ENCODE peak calls at places on chromosomes 11 and 22, in eight cellular contexts. Q, O, C, K, D, M, R and L are unnamed samples.

GRCh38 chr22:37378642-37379058 is 48.6 kb downstream of the ELFN2 start:
- DNase-seq in Q (no peak), D (peak), R (no peak), C (no peak), O (no peak), K (no peak), M (no peak), L (no peak)

GRCh38 chr11:108432783-108433182 is 34.5 kb downstream of the C11orf65 start:
- DNase-seq in R (no peak), C (no peak), Q (no peak), D (no peak), K (no peak), M (peak), O (no peak), L (no peak)

GRCh38 chr11:65416341-65417185 is 6.0 kb upstream of the NEAT1 start:
- DNase-seq in R (peak), K (peak), C (peak), D (peak), M (peak), Q (peak), O (no peak), L (peak)

GRCh38 chr11:65887723-65888162 is 528 bp downstream of the FIBP start:
- DNase-seq in R (no peak), Q (no peak), D (peak), M (peak), O (no peak), C (peak), K (no peak), L (no peak)

GRCh38 chr11:94662065-94662779 is 95.1 kb downstream of the PIWIL4 start:
- DNase-seq in R (no peak), O (no peak), Q (no peak), M (no peak), K (no peak), C (no peak), D (no peak), L (no peak)

GRCh38 chr11:108781921-108782320 is 117.1 kb downstream of the DDX10 start:
- DNase-seq in K (no peak), Q (no peak), M (no peak), C (no peak), O (no peak), R (no peak), D (no peak), L (no peak)

GRCh38 chr11:12671378-12671777 is 2.8 kb upstream of the TEAD1 start:
- DNase-seq in D (no peak), M (no peak), O (no peak), K (no peak), Q (no peak), C (no peak), R (no peak), L (no peak)

GRCh38 chr11:28674432-28675076 is 566.4 kb downstream of the METTL15 start:
- DNase-seq in K (peak), D (peak), Q (no peak), R (no peak), C (no peak), O (no peak), M (peak), L (peak)

GRCh38 chr11:2929511-2929879 is 275 bp upstream of the PHLDA2 start:
- DNase-seq in C (peak), Q (no peak), D (peak), M (peak), K (no peak), O (no peak), R (peak), L (no peak)

GRCh38 chr11:134275534-134276395 is at the start of gene GLB1L3:
- DNase-seq in O (no peak), R (no peak), D (no peak), Q (peak), C (peak), K (peak), M (no peak), L (no peak)

GRCh38 chr11:71327156-71328085 is 75.0 kb upstream of the SHANK2 start:
- DNase-seq in R (no peak), M (no peak), O (no peak), K (no peak), Q (no peak), D (no peak), C (no peak), L (no peak)

GRCh38 chr11:1138053-1138452 is 19.7 kb upstream of the MUC5AC start:
- DNase-seq in O (no peak), D (no peak), Q (no peak), R (no peak), C (no peak), M (peak), K (no peak), L (peak)

GRCh38 chr11:118438314-118438931 is 2.1 kb downstream of the KMT2A start:
- DNase-seq in R (no peak), C (peak), O (peak), K (peak), D (peak), M (peak), Q (peak), L (peak)

GRCh38 chr11:62791501-62792192 is at the start of gene TMEM223:
- DNase-seq in O (no peak), C (peak), K (peak), Q (peak), M (peak), R (peak), D (peak), L (no peak)

GRCh38 chr11:102528618-102529017 is 1.9 kb downstream of the MMP7 start:
- DNase-seq in O (no peak), R (no peak), D (no peak), K (no peak), C (no peak), Q (no peak), M (no peak), L (no peak)

GRCh38 chr22:42262964-42263363 is 7.5 kb downstream of the TCF20 start:
- DNase-seq in R (no peak), O (no peak), Q (no peak), D (no peak), K (no peak), C (no peak), M (no peak), L (no peak)

GRCh38 chr11:72418834-72419560 is 15.3 kb downstream of the CLPB start:
- DNase-seq in Q (no peak), C (no peak), M (no peak), O (no peak), R (no peak), K (no peak), D (no peak), L (no peak)

GRCh38 chr11:15276616-15277015 is 161.9 kb downstream of the INSC start:
- DNase-seq in D (no peak), Q (no peak), M (peak), R (no peak), K (peak), O (no peak), C (no peak), L (no peak)

GRCh38 chr11:34938621-34939020 is 22.2 kb downstream of the PDHX start:
- DNase-seq in O (no peak), D (no peak), K (no peak), Q (no peak), M (no peak), C (no peak), R (no peak), L (no peak)

GRCh38 chr11:42631223-42631843 is 680.5 kb upstream of the API5 start:
- DNase-seq in D (no peak), C (no peak), M (peak), O (no peak), R (no peak), K (peak), Q (no peak), L (no peak)

GRCh38 chr22:37186997-37187522 is 987 bp downstream of the C1QTNF6 start:
- DNase-seq in C (no peak), R (no peak), K (no peak), D (no peak), M (peak), Q (no peak), O (no peak), L (no peak)

GRCh38 chr11:115267228-115267627 is 237.0 kb downstream of the CADM1 start:
- DNase-seq in R (no peak), M (no peak), D (no peak), C (no peak), Q (no peak), K (no peak), O (no peak), L (no peak)

GRCh38 chr11:46537851-46538295 is 56.0 kb downstream of the AMBRA1 start:
- DNase-seq in O (peak), D (peak), Q (peak), R (no peak), K (peak), C (peak), M (peak), L (no peak)

GRCh38 chr11:32137263-32137662 is 46.4 kb downstream of the RCN1 start:
- DNase-seq in Q (no peak), O (peak), D (no peak), K (no peak), M (peak), R (no peak), C (no peak), L (peak)

GRCh38 chr11:83681045-83681781 is 395.0 kb upstream of the CCDC90B start:
- DNase-seq in R (no peak), Q (no peak), K (no peak), D (no peak), M (no peak), O (no peak), C (no peak), L (no peak)

GRCh38 chr11:115778928-115779650 is 274.9 kb upstream of the CADM1 start:
- DNase-seq in O (no peak), R (no peak), M (no peak), K (no peak), C (no peak), Q (no peak), D (no peak), L (no peak)

GRCh38 chr11:14443642-14444041 is 56.0 kb downstream of the COPB1 start:
- DNase-seq in O (no peak), C (no peak), Q (no peak), R (no peak), M (peak), K (no peak), D (peak), L (no peak)

GRCh38 chr11:1844221-1845094 is 5.7 kb downstream of the TNNI2 start:
- DNase-seq in Q (peak), C (peak), M (peak), K (no peak), D (no peak), O (no peak), R (no peak), L (no peak)

GRCh38 chr11:73186294-73186850 is 31.7 kb upstream of the P2RY2 start:
- DNase-seq in D (no peak), Q (no peak), R (no peak), M (no peak), C (no peak), K (no peak), O (no peak), L (no peak)

GRCh38 chr11:66188580-66188979 is 79.9 kb upstream of the RAB1B start:
- DNase-seq in O (peak), D (no peak), M (peak), K (no peak), Q (no peak), R (no peak), C (no peak), L (peak)

GRCh38 chr22:49536571-49537131 is 291.0 kb downstream of the BRD1 start:
- DNase-seq in C (no peak), O (no peak), M (no peak), K (no peak), R (no peak), D (no peak), Q (no peak), L (no peak)

GRCh38 chr22:43774318-43774717 is 37.8 kb downstream of the EFCAB6 start:
- DNase-seq in K (no peak), O (no peak), R (no peak), C (no peak), D (no peak), Q (no peak), M (no peak), L (no peak)

GRCh38 chr11:113106507-113106906 is 145.3 kb downstream of the NCAM1 start:
- DNase-seq in Q (no peak), M (no peak), D (no peak), O (no peak), R (no peak), K (no peak), C (no peak), L (no peak)